ENCODE peak calls at places on chromosome 19, in nine cellular contexts. W is HepG2, Z is Caco-2, X is cardiac muscle cell, D is thyroid gland, B is upper lobe of right lung, E is fibroblast of lung, M is lung, J is dorsolateral prefrontal cortex. Q is an unnamed sample.

GRCh38 chr19:40799558-40800338 is 757 bp downstream of the EGLN2 start:
- DNase-seq in W (no peak), Z (no peak), X (peak; percentile 46), D (peak; percentile 52), B (peak; percentile 86), E (no peak), M (peak; percentile 63), J (no peak), Q (peak; percentile 33)

GRCh38 chr19:52522555-52522954 is 4.9 kb upstream of the ZNF808 start:
- DNase-seq in W (no peak), Z (no peak), X (no peak), D (no peak), B (no peak), E (no peak), M (no peak), J (no peak), Q (no peak)

GRCh38 chr19:11092181-11092538 is 2.9 kb downstream of the LDLR start:
- DNase-seq in W (peak; percentile 92), Z (no peak), X (peak; percentile 68), D (no peak), B (no peak), E (peak; percentile 64), M (no peak), J (no peak), Q (no peak)

GRCh38 chr19:55179570-55180484 is at the start of gene SYT5:
- DNase-seq in W (no peak), Z (no peak), X (peak; percentile 42), D (peak; percentile 21), B (no peak), E (no peak), M (no peak), J (no peak), Q (peak; percentile 47)

GRCh38 chr19:10388957-10389356 is 8.6 kb upstream of the TYK2 start:
- DNase-seq in W (peak; percentile 80), Z (peak; percentile 82), X (peak; percentile 85), D (peak; percentile 89), B (peak; percentile 88), E (peak; percentile 78), M (peak; percentile 88), J (peak; percentile 83), Q (peak; percentile 97)

GRCh38 chr19:35853038-35853756 is 893 bp upstream of the NPHS1 start:
- DNase-seq in W (no peak), Z (no peak), X (no peak), D (no peak), B (no peak), E (no peak), M (no peak), J (no peak), Q (no peak)

GRCh38 chr19:11451327-11451941 is 16.0 kb downstream of the PRKCSH start:
- DNase-seq in W (no peak), Z (no peak), X (no peak), D (no peak), B (no peak), E (no peak), M (no peak), J (no peak), Q (no peak)

GRCh38 chr19:35904312-35905068 is 2.2 kb downstream of the HCST start:
- DNase-seq in W (no peak), Z (no peak), X (no peak), D (no peak), B (no peak), E (no peak), M (no peak), J (no peak), Q (no peak)

GRCh38 chr19:575527-576506 is 3.4 kb downstream of the BSG start:
- DNase-seq in W (no peak), Z (no peak), X (peak; percentile 66), D (peak; percentile 72), B (no peak), E (peak; percentile 52), M (no peak), J (peak; percentile 69), Q (no peak)

GRCh38 chr19:57841364-57841763 is 8.3 kb upstream of the ZNF587 start:
- DNase-seq in W (no peak), Z (no peak), X (no peak), D (no peak), B (no peak), E (no peak), M (no peak), J (no peak), Q (no peak)

GRCh38 chr19:5624154-5624663 is 1.3 kb downstream of the SAFB start:
- DNase-seq in W (no peak), Z (no peak), X (peak; percentile 53), D (peak; percentile 54), B (peak; percentile 72), E (peak; percentile 59), M (peak; percentile 42), J (no peak), Q (no peak)

GRCh38 chr19:13574933-13575332 is 68.7 kb upstream of the CACNA1A start:
- DNase-seq in W (peak; percentile 7), Z (no peak), X (peak; percentile 34), D (no peak), B (no peak), E (no peak), M (no peak), J (peak; percentile 40), Q (peak; percentile 11)

GRCh38 chr19:49422407-49423277 is 599 bp downstream of the PTH2 start:
- DNase-seq in W (no peak), Z (no peak), X (peak; percentile 46), D (no peak), B (no peak), E (peak; percentile 20), M (no peak), J (peak; percentile 45), Q (peak; percentile 56)

GRCh38 chr19:48395499-48395898 is 2.0 kb downstream of the GRIN2D start:
- DNase-seq in W (no peak), Z (no peak), X (no peak), D (no peak), B (no peak), E (no peak), M (no peak), J (no peak), Q (no peak)

GRCh38 chr19:48395170-48395455 is 1.6 kb downstream of the GRIN2D start:
- DNase-seq in W (no peak), Z (no peak), X (no peak), D (no peak), B (no peak), E (no peak), M (no peak), J (no peak), Q (no peak)

GRCh38 chr19:48393196-48393558 is 291 bp upstream of the GRIN2D start:
- DNase-seq in W (no peak), Z (no peak), X (no peak), D (no peak), B (no peak), E (no peak), M (no peak), J (no peak), Q (no peak)

GRCh38 chr19:48394331-48395169 is 1.1 kb downstream of the GRIN2D start:
- DNase-seq in W (no peak), Z (no peak), X (no peak), D (no peak), B (no peak), E (no peak), M (no peak), J (no peak), Q (no peak)

GRCh38 chr19:48393559-48394330 is at the start of gene GRIN2D:
- DNase-seq in W (no peak), Z (peak; percentile 57), X (peak; percentile 47), D (no peak), B (no peak), E (peak; percentile 26), M (no peak), J (no peak), Q (peak; percentile 45)
- TF ChIP-seq CTCF in W (peak; percentile 20), Z (peak; percentile 10), X (no peak), D (no peak), B (no peak), E (no peak), M (no peak), J (no peak), Q (no peak)

GRCh38 chr19:38685666-38686529 is 38.4 kb downstream of the ACTN4 start:
- DNase-seq in W (peak; percentile 65), Z (peak; percentile 77), X (peak; percentile 81), D (peak; percentile 49), B (no peak), E (peak; percentile 67), M (no peak), J (no peak), Q (no peak)
- TF ChIP-seq CTCF in W (peak; percentile 16), Z (peak; percentile 65), X (peak; percentile 71), D (peak; percentile 85), B (peak; percentile 43), E (peak; percentile 61), M (no peak), J (no peak), Q (peak; percentile 66)

DNA sequence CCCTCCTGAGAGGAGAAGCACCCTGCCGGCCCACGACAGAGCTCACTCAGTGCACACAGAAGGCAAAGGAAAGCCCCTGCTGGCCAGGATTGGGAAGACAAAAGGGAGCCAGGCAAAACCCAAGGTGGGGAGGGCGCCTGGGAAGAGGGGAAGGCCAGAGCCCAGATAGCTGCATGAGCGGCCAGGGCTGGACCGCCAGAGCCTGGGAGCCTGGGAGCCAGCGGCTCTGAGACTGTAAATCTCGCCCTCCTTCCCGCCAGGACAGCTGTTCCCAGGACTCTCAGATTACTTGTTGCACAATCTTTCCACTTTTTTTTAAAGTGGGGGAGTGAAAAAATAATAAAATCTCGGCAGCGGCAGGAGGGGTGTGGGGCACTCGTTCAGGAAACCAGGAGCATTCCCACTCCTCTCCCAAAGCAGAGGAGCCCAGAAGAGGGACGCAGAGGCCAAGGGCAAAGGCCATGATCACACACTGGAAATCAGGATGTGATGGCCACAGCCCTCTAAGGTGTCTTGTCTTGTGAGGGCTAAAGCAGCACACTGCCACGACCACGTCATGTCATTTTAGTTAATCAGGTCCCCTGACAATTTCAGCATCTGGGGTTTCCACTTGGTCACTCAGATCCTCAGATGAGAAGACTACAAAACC is 19.6 kb upstream of the EPHX3 start:
- DNase-seq in W (peak; percentile 40), Z (peak; percentile 53), X (peak; percentile 98), D (peak; percentile 30), B (no peak), E (peak; percentile 98), M (peak; percentile 53), J (no peak), Q (peak; percentile 53)
- TF ChIP-seq CTCF in W (peak; percentile 25), Z (peak; percentile 49), X (peak; percentile 72), D (no peak), B (peak; percentile 45), E (peak; percentile 71), M (no peak), J (no peak), Q (peak; percentile 55)

DNA sequence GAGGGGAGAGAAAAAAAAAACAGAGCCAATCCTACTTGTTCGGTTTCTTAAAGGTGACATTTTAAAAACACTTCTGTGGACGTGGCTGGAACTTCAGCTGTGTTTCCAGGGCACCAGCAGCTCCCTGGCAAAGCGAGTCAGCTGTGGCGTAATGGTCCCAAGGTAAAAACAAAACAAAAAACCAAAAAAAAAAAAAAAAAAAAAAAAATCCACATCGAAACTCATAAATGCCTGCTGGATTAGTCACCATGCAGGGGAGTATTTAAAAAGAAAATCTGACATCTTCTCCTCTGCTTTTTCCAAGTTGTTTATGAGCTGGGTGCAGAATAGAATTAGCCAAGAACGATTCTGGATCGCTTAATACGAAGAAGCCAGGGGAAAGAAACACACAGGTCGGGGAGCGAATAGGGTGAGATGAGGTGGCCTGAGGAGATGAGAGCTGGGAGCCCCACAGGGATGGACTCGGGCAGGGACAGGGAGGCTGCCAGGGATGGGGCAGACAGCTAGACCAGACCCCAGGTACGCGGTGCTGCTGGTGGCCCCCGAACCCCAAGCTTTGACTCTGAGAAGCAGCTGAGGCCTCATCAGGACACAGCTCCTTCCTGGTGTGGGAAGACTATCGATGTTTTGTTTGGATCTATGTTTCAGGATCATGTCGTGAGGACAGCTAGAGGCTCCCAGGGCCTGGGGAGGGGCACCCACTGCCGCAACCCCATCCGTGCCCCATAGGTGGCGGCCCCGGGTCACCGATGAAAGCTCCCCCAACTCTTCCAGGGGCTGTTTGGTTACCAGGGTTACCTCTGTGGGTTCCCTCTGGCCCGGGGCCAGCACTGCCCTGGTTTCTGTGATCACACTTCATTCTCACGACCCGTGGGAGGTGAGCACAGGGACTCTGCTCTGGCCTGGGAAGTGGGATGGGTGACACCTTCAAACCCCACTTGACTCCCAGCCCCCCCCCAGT is 3.1 kb upstream of the CTXN1 start:
- DNase-seq in W (peak; percentile 53), Z (no peak), X (peak; percentile 92), D (peak; percentile 39), B (no peak), E (peak; percentile 85), M (no peak), J (no peak), Q (peak; percentile 42)
- TF ChIP-seq CTCF in W (peak; percentile 54), Z (peak; percentile 59), X (peak; percentile 56), D (no peak), B (peak; percentile 33), E (peak; percentile 38), M (no peak), J (no peak), Q (peak; percentile 56)

Q was measured in neural crest cell.